ENCODE peak calls at places on chromosomes 6 and 20, in six cellular contexts. C is stimulated activated CD4-positive, alpha-beta T cell treated with anti-CD3 and anti-CD28 coated beads, TNF-alpha, amount 100 ng/mL, for 4 hours; A is Caki2; P is left cardiac atrium; T is activated CD8-positive, alpha-beta T cell treated with anti-CD3 and anti-CD28 coated beads, Interleukin-2, amount 10 ng/mL, durations not matched to agents 7 days and 5 days; D is LoVo. Q is an unnamed sample.

GRCh38 chr20:60403105-60403741 is 445.0 kb downstream of the CDH26 start:
- DNase-seq in P (no peak), D (no peak), A (no peak), T (no peak), C (no peak), Q (no peak)

GRCh38 chr20:62181808-62182207 is 1.0 kb upstream of the MTG2 start:
- DNase-seq in D (no peak), P (no peak), C (no peak), T (no peak), A (no peak), Q (peak; percentile 4)

GRCh38 chr6:25485820-25486559 is 166.0 kb upstream of the SCGN start:
- DNase-seq in P (peak; percentile 79), A (no peak), T (no peak), D (no peak), C (no peak), Q (no peak)

GRCh38 chr20:62088258-62089127 is 22.8 kb upstream of the TAF4 start:
- DNase-seq in D (peak; percentile 82), T (no peak), A (peak; percentile 68), P (no peak), C (no peak), Q (peak; percentile 72)

GRCh38 chr6:33927551-33927950 is 123.7 kb upstream of the MLN start:
- DNase-seq in P (no peak), D (no peak), T (no peak), A (no peak), C (no peak), Q (no peak)

GRCh38 chr6:27591660-27592059 is 118.8 kb upstream of the ZNF184 start:
- DNase-seq in D (peak; percentile 48), C (no peak), T (no peak), P (no peak), A (peak; percentile 67), Q (peak; percentile 67)

GRCh38 chr20:24648919-24649318 is 179.5 kb downstream of the SYNDIG1 start:
- DNase-seq in A (no peak), P (no peak), C (no peak), D (no peak), T (no peak), Q (no peak)

GRCh38 chr6:146975093-146975492 is 229.1 kb upstream of the STXBP5 start:
- DNase-seq in A (no peak), D (no peak), P (no peak), C (no peak), T (no peak), Q (no peak)

GRCh38 chr6:39009476-39009875 is 39.1 kb upstream of the GLP1R start:
- DNase-seq in C (no peak), A (no peak), D (no peak), T (no peak), P (no peak), Q (no peak)

GRCh38 chr20:51500311-51500710 is 42.2 kb downstream of the NFATC2 start:
- DNase-seq in P (no peak), A (no peak), T (peak; percentile 81), C (peak; percentile 41), D (no peak), Q (no peak)

GRCh38 chr6:152598421-152598820 is 38.7 kb downstream of the SYNE1 start:
- DNase-seq in D (no peak), P (no peak), C (no peak), T (no peak), A (no peak), Q (no peak)

GRCh38 chr6:38640216-38640909 is 634 bp upstream of the BTBD9 start:
- DNase-seq in C (no peak), A (no peak), T (no peak), D (no peak), P (peak; percentile 24), Q (peak; percentile 60)

GRCh38 chr6:116431964-116432595 is 29.1 kb upstream of the CALHM6 start:
- DNase-seq in C (no peak), D (no peak), T (no peak), A (no peak), P (no peak), Q (no peak)

GRCh38 chr6:41689171-41690008 is 46.0 kb downstream of the TFEB start:
- DNase-seq in D (no peak), P (no peak), A (no peak), T (no peak), C (no peak), Q (no peak)

GRCh38 chr6:63537126-63537958 is 34.9 kb upstream of the LOC128125822 start:
- DNase-seq in T (no peak), A (peak; percentile 93), D (no peak), C (no peak), P (no peak), Q (no peak)

GRCh38 chr6:29301401-29301800 is at the start of gene OR14J1:
- DNase-seq in P (no peak), C (no peak), A (no peak), T (no peak), D (no peak), Q (no peak)

GRCh38 chr6:127100510-127101140 is 17.8 kb upstream of the RSPO3 start:
- DNase-seq in P (no peak), C (no peak), D (no peak), T (no peak), A (peak; percentile 62), Q (peak; percentile 24)

GRCh38 chr20:12677925-12678324 is 330.8 kb upstream of the SPTLC3 start:
- DNase-seq in T (no peak), P (no peak), C (no peak), D (no peak), A (no peak), Q (no peak)

GRCh38 chr6:89180112-89180511 is 34.3 kb downstream of the PM20D2 start:
- DNase-seq in A (no peak), P (no peak), T (no peak), D (no peak), C (no peak), Q (no peak)

GRCh38 chr6:35052694-35053565 is 88.2 kb downstream of the TCP11 start:
- DNase-seq in A (no peak), T (no peak), P (peak; percentile 54), C (no peak), D (no peak), Q (no peak)

GRCh38 chr6:142728367-142728766 is 216.6 kb downstream of the HIVEP2 start:
- DNase-seq in P (no peak), C (no peak), D (peak; percentile 58), A (no peak), T (no peak), Q (peak; percentile 80)

GRCh38 chr20:19317240-19318069 is 105.0 kb downstream of the SLC24A3 start:
- DNase-seq in A (no peak), P (no peak), T (no peak), D (no peak), C (no peak), Q (no peak)

GRCh38 chr6:49552596-49552995 is 2.1 kb downstream of the C6orf141 start:
- DNase-seq in C (no peak), A (no peak), P (no peak), D (no peak), T (no peak), Q (no peak)

GRCh38 chr20:38229376-38230252 is 30.9 kb downstream of the KIAA1755 start:
- DNase-seq in D (no peak), A (no peak), P (peak; percentile 17), T (peak; percentile 23), C (no peak), Q (peak; percentile 63)

GRCh38 chr6:106913111-106913510 is 61.4 kb downstream of the CD24 start:
- DNase-seq in T (no peak), C (no peak), A (no peak), P (no peak), D (peak; percentile 61), Q (peak; percentile 84)

GRCh38 chr6:94190030-94190429 is 770.7 kb upstream of the EPHA7 start:
- DNase-seq in A (no peak), P (no peak), D (no peak), T (no peak), C (no peak), Q (no peak)

GRCh38 chr6:112269979-112270378 is 15.6 kb upstream of the LAMA4 start:
- DNase-seq in C (no peak), P (no peak), A (no peak), D (no peak), T (no peak), Q (no peak)

GRCh38 chr6:134217110-134217509 is 100.8 kb downstream of the SGK1 start:
- DNase-seq in A (peak; percentile 31), T (no peak), C (no peak), P (no peak), D (no peak), Q (no peak)

GRCh38 chr6:6788394-6789020 is 200.0 kb downstream of the LY86 start:
- DNase-seq in P (no peak), T (no peak), A (no peak), D (no peak), C (no peak), Q (peak; percentile 20)